ENCODE peak calls at places on chromosomes 4 and X, in five cellular contexts. M is GDM1, Q is ACHN, F is AG08395, H is T-helper 1 cell. W is an unnamed sample.

GRCh38 chr4:82823062-82823461 is 24.5 kb upstream of the SCD5 start:
- DNase-seq in F (no peak), Q (no peak), H (no peak), M (no peak), W (no peak)

GRCh38 chrX:13599491-13599890 is 30.1 kb downstream of the EGFL6 start:
- DNase-seq in Q (no peak), M (no peak), F (no peak), H (no peak), W (no peak)

GRCh38 chrX:69034451-69034850 is 130.8 kb downstream of the PJA1 start:
- DNase-seq in H (no peak), F (no peak), Q (no peak), M (no peak), W (no peak)

GRCh38 chr4:147118523-147118922 is 172.9 kb upstream of the TTC29 start:
- DNase-seq in H (no peak), F (peak), M (no peak), Q (no peak), W (no peak)

GRCh38 chr4:37601527-37601926 is 84.6 kb downstream of the RELL1 start:
- DNase-seq in M (no peak), H (no peak), F (peak), Q (no peak), W (no peak)

GRCh38 chr4:16027114-16027513 is 56.7 kb downstream of the PROM1 start:
- DNase-seq in M (no peak), H (no peak), F (no peak), Q (no peak), W (no peak)

GRCh38 chrX:46777971-46778810 is 19.3 kb upstream of the SLC9A7 start:
- DNase-seq in F (no peak), H (no peak), Q (no peak), M (no peak), W (no peak)

GRCh38 chrX:34770511-34770910 is 113.4 kb upstream of the TMEM47 start:
- DNase-seq in M (no peak), H (no peak), F (peak), Q (no peak), W (no peak)

GRCh38 chrX:15863944-15864491 is 9.4 kb upstream of the AP1S2 start:
- DNase-seq in F (no peak), H (no peak), Q (no peak), M (no peak), W (no peak)

GRCh38 chr4:116598980-116599789 is 486.2 kb downstream of the TRAM1L1 start:
- DNase-seq in M (no peak), H (no peak), F (no peak), Q (no peak), W (no peak)

GRCh38 chr4:77025643-77026321 is 50.0 kb downstream of the CCNI start:
- DNase-seq in H (no peak), M (no peak), F (peak), Q (no peak), W (no peak)

GRCh38 chr4:169159614-169160013 is 111.1 kb downstream of the SH3RF1 start:
- DNase-seq in Q (peak), F (peak), H (no peak), M (no peak), W (no peak)

GRCh38 chr4:175431635-175432034 is 380.4 kb downstream of the GPM6A start:
- DNase-seq in M (no peak), H (no peak), Q (no peak), F (no peak), W (no peak)

GRCh38 chrX:6226646-6227444 is 1.8 kb downstream of the NLGN4X start:
- DNase-seq in F (no peak), Q (no peak), H (no peak), M (no peak), W (no peak)

GRCh38 chr4:101950258-101950979 is 159.9 kb downstream of the BANK1 start:
- DNase-seq in Q (no peak), F (no peak), M (no peak), H (no peak), W (no peak)

GRCh38 chrX:153521034-153521433 is 3.6 kb downstream of the ATP2B3 start:
- DNase-seq in Q (no peak), F (no peak), H (no peak), M (no peak), W (no peak)

GRCh38 chr4:7518871-7519637 is 84.3 kb upstream of the PSAPL1 start:
- DNase-seq in Q (no peak), M (no peak), H (no peak), F (no peak), W (no peak)

GRCh38 chrX:44447214-44447613 is 95.4 kb downstream of the FUNDC1 start:
- DNase-seq in M (no peak), F (no peak), H (no peak), Q (no peak), W (no peak)

GRCh38 chr4:31169851-31170250 is 449.7 kb downstream of the PCDH7 start:
- DNase-seq in H (no peak), M (no peak), F (no peak), Q (no peak), W (no peak)

GRCh38 chr4:167233523-167234387 is 539 bp downstream of the SPOCK3 start:
- DNase-seq in M (no peak), H (no peak), F (no peak), Q (no peak), W (no peak)

GRCh38 chr4:137609693-137610450 is 77.6 kb upstream of the PCDH18 start:
- DNase-seq in F (peak), H (no peak), M (no peak), Q (no peak), W (no peak)

GRCh38 chr4:48431401-48431800 is 51.7 kb upstream of the SLC10A4 start:
- DNase-seq in F (no peak), Q (no peak), M (no peak), H (no peak), W (no peak)

GRCh38 chr4:87530868-87531267 is 1.7 kb upstream of the SPARCL1 start:
- DNase-seq in M (no peak), Q (no peak), F (peak), H (no peak), W (no peak)